ENCODE peak calls at places on chromosomes 13 and 19, in six cellular contexts. G, Y, N, S, J and F are unnamed samples.

GRCh38 chr13:49641810-49642291 is 13.5 kb downstream of the ARL11 start:
- DNase-seq in N (no peak), S (no peak), J (peak), Y (peak), G (no peak), F (no peak)

GRCh38 chr19:45153339-45154063 is 7.3 kb downstream of the NKPD1 start:
- DNase-seq in J (peak), G (no peak), N (no peak), Y (peak), S (no peak), F (no peak)

GRCh38 chr13:41013834-41014233 is 5.3 kb downstream of the ELF1 start:
- DNase-seq in J (no peak), Y (no peak), S (no peak), N (no peak), G (no peak), F (no peak)

GRCh38 chr13:107881362-107881761 is 334.0 kb downstream of the LIG4 start:
- DNase-seq in S (no peak), J (no peak), Y (peak), N (no peak), G (no peak), F (no peak)

GRCh38 chr13:106651442-106651841 is 83.5 kb upstream of the ARGLU1 start:
- DNase-seq in N (no peak), J (no peak), G (no peak), Y (no peak), S (no peak), F (no peak)

GRCh38 chr19:55231391-55232283 is 3.1 kb upstream of the TMEM86B start:
- DNase-seq in N (no peak), S (no peak), G (no peak), Y (no peak), J (no peak), F (no peak)

GRCh38 chr13:50838031-50838430 is 5.5 kb downstream of the DLEU7 start:
- DNase-seq in S (no peak), N (no peak), J (no peak), Y (no peak), G (no peak), F (no peak)

GRCh38 chr19:5292453-5292842 is 48.2 kb downstream of the PTPRS start:
- DNase-seq in N (no peak), J (no peak), Y (peak), S (no peak), G (no peak), F (no peak)

GRCh38 chr19:55285225-55285890 is 1.6 kb downstream of the BRSK1 start:
- DNase-seq in Y (no peak), J (no peak), G (no peak), N (no peak), S (no peak), F (no peak)

GRCh38 chr13:50901701-50902100 is 7.9 kb upstream of the RNASEH2B start:
- DNase-seq in S (no peak), N (no peak), Y (no peak), J (no peak), G (no peak), F (no peak)

GRCh38 chr13:109454167-109454917 is 332.0 kb downstream of the IRS2 start:
- DNase-seq in J (no peak), S (no peak), N (no peak), G (no peak), Y (peak), F (no peak)

GRCh38 chr13:49219647-49220034 is 497 bp upstream of the MLNR start:
- DNase-seq in G (no peak), S (no peak), J (no peak), Y (no peak), N (no peak), F (no peak)

GRCh38 chr19:32041681-32042292 is 303.6 kb upstream of the ZNF507 start:
- DNase-seq in Y (peak), G (peak), S (no peak), N (no peak), J (peak), F (no peak)

GRCh38 chr13:40146586-40147240 is 491.3 kb downstream of the COG6 start:
- DNase-seq in N (no peak), G (no peak), S (no peak), J (no peak), Y (no peak), F (no peak)

GRCh38 chr19:57642396-57643046 is 9.6 kb downstream of the ZNF211 start:
- DNase-seq in J (no peak), S (no peak), Y (no peak), N (no peak), G (no peak), F (no peak)

GRCh38 chr13:113654175-113654560 is 3.8 kb downstream of the ATP4B start:
- DNase-seq in Y (no peak), G (no peak), S (no peak), N (no peak), J (no peak), F (no peak)

GRCh38 chr19:54431255-54431838 is 16.1 kb downstream of the TTYH1 start:
- DNase-seq in J (no peak), G (peak), S (no peak), N (peak), Y (peak), F (no peak)

GRCh38 chr19:51094696-51095279 is 12.1 kb upstream of the KLK14 start:
- DNase-seq in J (peak), N (no peak), G (peak), Y (no peak), S (no peak), F (no peak)

DNA sequence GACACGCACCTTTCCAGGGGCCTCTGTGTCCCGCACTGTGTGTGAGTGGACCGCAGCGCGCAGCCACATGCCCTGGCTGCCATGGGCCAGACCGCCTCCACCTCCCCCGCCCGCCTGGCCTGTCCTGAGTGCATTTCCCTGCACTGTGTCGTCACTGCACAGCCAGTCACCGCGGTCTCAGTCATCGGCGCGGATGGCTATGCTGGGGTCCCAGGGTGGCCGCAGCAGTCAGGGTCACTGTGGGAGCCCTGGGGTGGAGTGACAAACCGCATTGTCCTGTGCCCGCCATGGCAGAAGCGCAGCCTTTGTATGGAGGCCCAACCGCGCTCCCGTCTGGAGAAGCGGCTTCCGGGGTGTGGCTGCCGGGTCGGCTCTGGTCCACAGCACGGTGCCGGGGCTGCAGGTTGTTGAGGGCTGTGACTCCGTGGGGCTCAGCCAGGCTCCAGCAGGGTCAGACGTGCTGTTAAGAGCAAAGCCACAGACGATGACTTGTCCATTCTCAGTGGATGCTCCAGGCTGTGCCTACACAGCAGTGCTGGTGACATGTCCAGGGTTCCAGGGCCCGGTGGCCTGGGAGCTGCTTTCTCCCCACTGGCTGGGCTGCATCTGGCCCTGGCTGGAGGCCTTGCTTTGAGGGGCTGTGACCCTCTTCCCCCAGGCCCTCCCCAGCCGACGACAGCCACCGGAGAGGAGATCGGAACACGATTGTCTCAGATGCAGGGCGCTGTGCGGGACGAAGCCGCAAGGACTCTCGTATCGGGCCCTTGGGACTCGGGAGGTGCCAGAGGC is 6.3 kb upstream of the NDUFS7 start:
- DNase-seq in Y (no peak), N (no peak), G (no peak), S (no peak), J (no peak), F (no peak)
- TF ChIP-seq CEBPB in Y (no peak), N (no peak), G (no peak), S (no peak), J (no peak), F (no peak)

GRCh38 chr19:39168258-39169142 is 28.3 kb upstream of the NCCRP1 start:
- DNase-seq in G (no peak), S (no peak), J (no peak), Y (no peak), N (no peak), F (no peak)

GRCh38 chr19:39169143-39169810 is 27.5 kb upstream of the NCCRP1 start:
- DNase-seq in N (no peak), S (no peak), Y (no peak), G (no peak), J (no peak), F (no peak)

GRCh38 chr19:39172700-39173501 is 23.9 kb upstream of the NCCRP1 start:
- DNase-seq in Y (no peak), N (no peak), S (no peak), J (no peak), G (no peak), F (no peak)

GRCh38 chr19:39171479-39172465 is 25.0 kb upstream of the NCCRP1 start:
- DNase-seq in J (no peak), S (no peak), N (no peak), G (no peak), Y (no peak), F (no peak)

GRCh38 chr19:39170398-39171231 is 26.1 kb upstream of the NCCRP1 start:
- DNase-seq in G (no peak), S (no peak), Y (no peak), N (no peak), J (no peak), F (no peak)
- TF ChIP-seq CEBPB in G (no peak), S (no peak), Y (no peak), N (no peak), J (no peak), F (no peak)

DNA sequence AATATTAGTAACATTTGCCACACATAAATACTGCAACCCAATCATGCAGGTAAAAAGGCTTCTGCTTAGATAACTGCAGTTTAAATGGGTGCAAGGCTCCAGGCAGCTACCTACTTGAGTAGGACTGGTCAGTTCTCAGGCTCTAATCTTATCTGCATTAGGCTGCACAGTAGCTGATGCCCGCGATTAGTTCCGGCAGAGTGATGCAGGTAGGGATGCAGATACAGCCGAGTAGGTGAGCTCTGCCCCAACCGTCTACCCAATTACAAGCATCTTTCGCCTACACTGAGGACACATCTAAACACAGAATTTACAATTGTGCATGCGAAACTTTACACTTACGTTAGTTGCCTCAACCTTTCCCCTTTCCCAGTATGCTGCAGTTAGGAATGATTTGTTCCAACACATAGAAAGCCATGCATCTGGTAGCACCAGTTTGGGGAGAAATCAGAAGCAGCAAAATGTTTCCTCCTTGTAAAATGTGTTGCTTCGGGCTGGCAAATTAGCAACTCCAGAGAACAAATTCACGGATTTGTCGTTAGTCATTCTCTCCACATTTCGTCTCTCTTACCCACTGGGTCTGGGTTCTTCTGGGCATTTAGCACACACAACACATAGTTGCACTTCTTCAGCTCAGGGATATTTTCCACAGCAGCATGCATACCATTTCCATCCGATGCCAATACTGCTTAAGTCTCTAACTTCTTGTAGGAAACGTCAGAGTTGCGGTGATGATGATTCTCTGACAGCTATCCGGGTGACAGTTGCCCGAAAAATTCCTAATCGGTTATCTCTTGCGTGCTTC is 496 bp downstream of the PCDH9 start:
- DNase-seq in N (no peak), Y (peak), S (no peak), J (no peak), G (no peak), F (no peak)
- TF ChIP-seq CEBPB in N (no peak), Y (no peak), S (no peak), J (no peak), G (no peak), F (no peak)

DNA sequence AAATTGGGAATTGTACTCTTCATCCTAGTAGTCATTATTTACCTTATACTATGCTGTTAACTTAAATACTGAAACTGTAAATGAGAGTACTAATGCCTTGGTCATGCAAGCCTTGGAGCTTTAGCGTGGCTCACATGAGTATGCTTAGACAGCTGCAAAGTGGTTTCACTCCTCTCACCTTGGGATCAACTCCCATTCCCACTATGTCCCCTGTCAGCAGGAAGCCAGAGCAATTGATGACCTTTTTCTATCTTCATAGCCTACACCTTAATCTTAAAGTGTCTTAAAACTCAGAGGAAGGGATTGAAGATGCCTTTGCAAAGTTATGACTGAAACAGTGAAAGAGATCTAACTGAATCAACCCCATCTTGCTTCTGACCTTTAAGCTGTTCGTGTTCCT is 33.2 kb upstream of the CEACAM8 start:
- DNase-seq in J (no peak), Y (no peak), N (no peak), G (no peak), S (no peak), F (no peak)
- TF ChIP-seq CEBPB in J (no peak), Y (no peak), N (no peak), G (no peak), S (no peak), F (no peak)

GRCh38 chr13:48094781-48095502 is at the start of gene MED4:
- DNase-seq in S (peak), Y (peak), G (peak), J (peak), N (peak), F (peak)

GRCh38 chr13:48093588-48093987 is 1.3 kb downstream of the MED4 start:
- DNase-seq in Y (no peak), J (no peak), G (no peak), N (no peak), S (no peak), F (no peak)

GRCh38 chr13:48097793-48098192 is 2.9 kb upstream of the MED4 start:
- DNase-seq in G (no peak), Y (no peak), N (no peak), S (no peak), J (no peak), F (no peak)

GRCh38 chr13:48096670-48097069 is 1.8 kb upstream of the MED4 start:
- DNase-seq in J (no peak), N (no peak), G (no peak), Y (no peak), S (peak), F (no peak)

GRCh38 chr13:48094404-48094780 is 512 bp downstream of the MED4 start:
- DNase-seq in Y (no peak), G (no peak), N (no peak), S (no peak), J (no peak), F (no peak)
- TF ChIP-seq CEBPB in Y (no peak), G (no peak), N (no peak), S (no peak), J (no peak), F (no peak)

GRCh38 chr13:58476176-58476575 is 844.6 kb downstream of the PCDH17 start:
- DNase-seq in J (no peak), N (no peak), S (peak), G (no peak), Y (no peak), F (no peak)

GRCh38 chr13:58480011-58480410 is 848.5 kb downstream of the PCDH17 start:
- DNase-seq in Y (no peak), J (no peak), N (no peak), S (no peak), G (no peak), F (no peak)

DNA sequence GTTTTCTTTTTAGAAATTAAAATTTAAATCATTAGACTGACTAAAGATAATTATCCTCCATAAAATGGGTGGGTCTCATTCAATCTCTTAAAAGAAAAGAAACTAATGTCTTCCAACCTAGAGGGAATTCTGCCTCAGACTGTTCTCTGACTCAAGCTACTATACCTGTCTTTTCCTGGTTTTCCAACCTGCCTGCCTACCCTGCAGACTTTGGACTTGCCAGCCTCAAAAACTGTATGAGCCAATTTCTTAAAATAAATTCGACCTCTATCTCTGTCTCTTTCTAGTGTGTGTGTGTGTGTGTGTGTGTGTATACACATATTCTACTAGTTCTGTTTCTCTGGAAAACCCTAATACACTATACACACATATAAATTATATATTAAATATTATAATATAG is 847.3 kb downstream of the PCDH17 start:
- DNase-seq in S (no peak), Y (no peak), N (no peak), J (no peak), G (no peak), F (no peak)
- TF ChIP-seq CEBPB in S (no peak), Y (no peak), N (no peak), J (no peak), G (no peak), F (no peak)

GRCh38 chr19:17755533-17755885 is 4.2 kb downstream of the FCHO1 start:
- DNase-seq in G (no peak), S (no peak), Y (no peak), N (no peak), J (no peak), F (no peak)

GRCh38 chr19:17751912-17752273 is 616 bp downstream of the FCHO1 start:
- DNase-seq in S (no peak), J (no peak), Y (no peak), G (no peak), N (no peak), F (peak)

GRCh38 chr19:17752865-17753639 is 1.8 kb downstream of the FCHO1 start:
- DNase-seq in J (no peak), Y (no peak), N (no peak), S (no peak), G (no peak), F (no peak)

GRCh38 chr19:17754634-17755532 is 3.6 kb downstream of the FCHO1 start:
- DNase-seq in J (no peak), Y (no peak), S (no peak), N (no peak), G (peak), F (peak)

DNA sequence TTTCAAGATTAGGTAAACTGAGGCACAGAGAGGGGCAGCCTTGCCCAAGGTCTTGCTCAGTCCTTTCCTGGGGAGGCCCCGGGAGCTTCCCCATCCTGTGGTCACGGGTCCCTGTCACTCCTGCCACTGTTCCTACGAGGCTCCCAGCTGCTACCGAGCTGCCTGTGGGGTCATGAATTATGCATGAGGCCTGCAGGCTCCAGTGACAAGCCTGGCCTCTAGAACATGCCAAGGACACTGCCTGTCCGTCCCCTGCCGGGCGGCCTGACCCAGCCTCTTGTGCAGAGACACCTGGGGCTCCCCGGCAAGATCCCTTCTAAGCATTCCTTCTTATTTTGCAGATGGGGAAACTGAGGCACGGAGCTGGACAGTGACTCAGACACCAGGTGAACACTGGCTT is 2.7 kb downstream of the FCHO1 start:
- DNase-seq in G (no peak), Y (no peak), N (no peak), J (no peak), S (no peak), F (no peak)
- TF ChIP-seq CEBPB in G (no peak), Y (no peak), N (no peak), J (no peak), S (no peak), F (no peak)

DNA sequence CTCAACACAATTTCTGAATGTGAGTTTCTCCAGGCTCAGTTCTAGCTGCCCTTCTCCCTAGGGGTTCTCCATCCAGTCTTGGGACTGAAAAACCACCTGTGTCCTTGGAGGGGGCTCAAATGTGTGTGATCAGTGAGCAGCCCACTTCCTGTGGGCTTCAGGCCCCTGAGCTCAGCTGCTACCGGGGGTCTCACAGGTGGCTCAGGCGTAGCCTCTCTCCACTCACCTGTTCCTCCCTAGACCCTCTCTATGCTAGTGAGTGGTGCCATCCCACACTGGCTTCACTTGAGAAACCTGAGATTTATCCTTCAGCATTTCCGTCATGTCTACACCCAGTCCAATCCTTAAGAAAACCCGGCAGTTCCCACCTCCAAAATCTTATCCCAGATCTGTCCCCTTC is 39.8 kb upstream of the GPI start:
- DNase-seq in N (no peak), S (no peak), G (no peak), Y (no peak), J (no peak), F (no peak)
- TF ChIP-seq CEBPB in N (no peak), S (no peak), G (no peak), Y (no peak), J (no peak), F (no peak)